ENCODE peak calls at places on chromosomes 6 and 20, in nine cellular contexts. X is CD4-positive, CD25-positive, alpha-beta regulatory T cell; S is psoas muscle; I is neuronal stem cell; V is aorta; U is tibial artery; A is small intestine; P is brain microvascular endothelial cell; B is colonic mucosa. C is an unnamed sample.

GRCh38 chr6:160795716-160796115 is 93.7 kb downstream of the PLG start:
- DNase-seq in X (no peak), S (no peak), I (no peak), V (no peak), U (no peak), A (no peak), P (no peak), B (no peak), C (no peak)

GRCh38 chr20:62433655-62434054 is 6.3 kb upstream of the RBBP8NL start:
- DNase-seq in X (no peak), S (no peak), I (no peak), V (peak; percentile 70), U (no peak), A (peak; percentile 38), P (no peak), B (peak; percentile 69), C (no peak)

GRCh38 chr6:30781697-30782424 is 37.5 kb upstream of the IER3 start:
- DNase-seq in X (no peak), S (peak; percentile 97), I (no peak), V (peak; percentile 98), U (peak; percentile 98), A (peak; percentile 89), P (peak; percentile 99), B (peak; percentile 98), C (peak; percentile 25)

GRCh38 chr6:122376246-122376645 is 23.2 kb upstream of the HSF2 start:
- DNase-seq in X (no peak), S (no peak), I (no peak), V (no peak), U (no peak), A (peak; percentile 72), P (no peak), B (no peak), C (no peak)

GRCh38 chr6:115582386-115582785 is 478.3 kb downstream of the FRK start:
- DNase-seq in X (no peak), S (no peak), I (no peak), V (no peak), U (no peak), A (no peak), P (no peak), B (no peak), C (no peak)

GRCh38 chr6:44976677-44977405 is 351.3 kb upstream of the RUNX2 start:
- DNase-seq in X (peak; percentile 41), S (no peak), I (no peak), V (no peak), U (no peak), A (no peak), P (no peak), B (no peak), C (no peak)

GRCh38 chr20:5746064-5746463 is 4.1 kb upstream of the SHLD1 start:
- DNase-seq in X (no peak), S (no peak), I (no peak), V (no peak), U (no peak), A (no peak), P (no peak), B (no peak), C (no peak)

GRCh38 chr20:41044409-41045062 is 15.9 kb downstream of the TOP1 start:
- DNase-seq in X (no peak), S (no peak), I (no peak), V (no peak), U (no peak), A (no peak), P (no peak), B (no peak), C (peak; percentile 29)

GRCh38 chr6:79167931-79168694 is 66.4 kb downstream of the HMGN3 start:
- DNase-seq in X (no peak), S (no peak), I (no peak), V (no peak), U (no peak), A (no peak), P (peak; percentile 20), B (no peak), C (no peak)

GRCh38 chr6:124470803-124471202 is 491.4 kb upstream of the RNF217 start:
- DNase-seq in X (no peak), S (no peak), I (no peak), V (no peak), U (no peak), A (no peak), P (no peak), B (no peak), C (no peak)

DNA sequence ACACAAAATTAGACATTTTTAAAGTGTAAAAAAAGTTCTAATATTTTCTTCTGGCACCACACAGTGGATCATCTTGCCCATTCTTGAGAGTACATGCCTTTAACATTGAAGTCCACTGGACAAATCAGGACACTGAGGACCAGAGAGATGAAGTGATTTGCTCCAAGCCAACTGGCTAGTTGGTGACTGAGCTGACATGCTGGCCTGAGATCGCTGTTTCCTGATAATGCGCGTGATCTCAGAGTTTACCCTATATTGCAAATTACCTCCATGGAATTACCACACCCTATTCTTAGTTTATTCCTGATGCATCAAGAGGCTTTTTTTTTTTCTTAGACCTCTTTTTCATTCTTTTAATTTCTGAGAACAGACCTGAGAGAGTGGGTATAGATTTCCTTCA is 432.8 kb downstream of the CD83 start:
- DNase-seq in X (no peak), S (no peak), I (no peak), V (no peak), U (no peak), A (peak; percentile 81), P (no peak), B (peak; percentile 49), C (no peak)
- H3K27ac ChIP-seq in X (no peak overlapping the region), S (peak overlapping the region; percentile 72), I (no peak overlapping the region), V (no peak overlapping the region), U (no peak overlapping the region), A (peak overlapping the region; percentile 61), P (no peak overlapping the region), B (peak overlapping the region; percentile 73), C (no peak overlapping the region)

GRCh38 chr6:83126223-83126622 is 58.8 kb downstream of the DOP1A start:
- DNase-seq in X (no peak), S (no peak), I (no peak), V (no peak), U (no peak), A (no peak), P (no peak), B (no peak), C (no peak)
- H3K36me3 ChIP-seq in X (peaks cover 81% of the 10 kb centered on the region), S (peaks cover 8% of the 10 kb centered on the region), I (peaks cover 16% of the 10 kb centered on the region), V (peaks cover 9% of the 10 kb centered on the region), U (peaks cover 56% of the 10 kb centered on the region), A (peaks cover 25% of the 10 kb centered on the region), P (peaks cover 10% of the 10 kb centered on the region), B (peaks cover 9% of the 10 kb centered on the region), C (peaks cover 50% of the 10 kb centered on the region)

DNA sequence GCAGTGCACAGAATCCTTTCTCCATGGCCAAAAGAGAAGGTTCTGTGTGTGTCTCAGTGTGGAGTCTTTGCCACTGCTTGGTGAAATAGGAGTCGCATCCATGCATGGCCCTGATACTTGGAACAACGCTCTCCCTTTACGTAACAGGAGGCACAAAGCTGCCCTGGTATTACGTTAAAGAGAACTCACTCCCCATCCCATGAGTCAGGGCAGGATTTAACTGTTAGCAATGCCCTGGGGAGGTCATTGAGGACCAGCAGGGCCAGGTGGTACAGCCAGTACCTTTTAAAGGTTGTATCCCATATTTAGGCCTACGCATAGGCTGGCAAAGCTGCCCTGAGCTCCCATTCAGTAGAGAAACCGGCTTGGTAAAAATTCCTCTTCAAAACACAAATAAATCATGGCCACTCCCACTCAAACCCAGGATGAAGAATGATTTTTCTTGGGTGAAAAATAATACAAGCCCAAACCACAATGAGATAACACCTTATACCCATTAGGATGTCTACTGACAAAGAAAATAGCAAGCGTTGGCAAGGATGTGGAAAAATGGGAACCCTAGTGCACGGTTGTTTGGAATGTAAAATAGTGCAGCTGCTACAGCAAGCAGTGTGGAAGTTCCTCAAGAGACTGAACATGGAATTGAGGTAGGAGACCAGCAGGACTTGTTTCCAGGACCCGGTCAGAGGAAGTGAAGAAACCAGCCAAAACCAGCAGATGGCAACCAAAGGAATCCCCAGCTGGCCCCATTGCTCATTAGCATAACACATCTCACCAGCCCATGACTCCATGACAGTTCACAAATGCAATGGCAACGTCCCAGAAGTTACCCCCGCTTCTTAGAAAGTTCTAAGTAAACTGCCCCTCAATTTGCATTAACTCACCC is 37.0 kb downstream of the MYLK4 start:
- DNase-seq in X (no peak), S (peak; percentile 71), I (no peak), V (no peak), U (no peak), A (no peak), P (peak; percentile 88), B (no peak), C (no peak)
- H3K27ac ChIP-seq in X (no peak overlapping the region), S (peak overlapping the region; percentile 81), I (no peak overlapping the region), V (no peak overlapping the region), U (no peak overlapping the region), A (no peak overlapping the region), P (peak overlapping the region; percentile 80), B (no peak overlapping the region), C (no peak overlapping the region)

GRCh38 chr6:133436652-133437051 is 195.5 kb downstream of the EYA4 start:
- DNase-seq in X (no peak), S (no peak), I (no peak), V (no peak), U (no peak), A (no peak), P (no peak), B (no peak), C (no peak)
- H3K36me3 ChIP-seq in X (no peaks in the 10 kb centered on the region), S (no peaks in the 10 kb centered on the region), I (no peaks in the 10 kb centered on the region), V (no peaks in the 10 kb centered on the region), U (no peaks in the 10 kb centered on the region), A (no peaks in the 10 kb centered on the region), P (no peaks in the 10 kb centered on the region), B (no peaks in the 10 kb centered on the region), C (no peaks in the 10 kb centered on the region)

C was measured in cardiac muscle cell.